ENCODE peak calls at places on chromosomes 16 and 17, in eight cellular contexts. X is T-helper 1 cell, H is lung, O is GM19239, K is amniotic epithelial cell, E is NCI-H1417, Q is Right ventricle myocardium superior, D is NCI-H2081. Z is an unnamed sample.
A peak's percentile ranks its signal among the peaks of the same experiment; 100 is the strongest.

GRCh38 chr17:29577778-29578211 is 9.3 kb downstream of the TP53I13 start:
- DNase-seq in X (no peak), H (no peak), O (no peak), K (no peak), E (no peak), Q (peak; percentile 59), D (no peak), Z (no peak)

GRCh38 chr17:750431-751037 is 1.5 kb downstream of the GEMIN4 start:
- DNase-seq in X (no peak), H (no peak), O (no peak), K (no peak), E (no peak), Q (no peak), D (no peak), Z (no peak)

GRCh38 chr16:57791903-57792461 is 10.3 kb downstream of the KIFC3 start:
- DNase-seq in X (no peak), H (no peak), O (no peak), K (no peak), E (no peak), Q (no peak), D (no peak), Z (no peak)

GRCh38 chr17:71516149-71516548 is 604.7 kb upstream of the SOX9 start:
- DNase-seq in X (no peak), H (no peak), O (no peak), K (no peak), E (peak; percentile 23), Q (no peak), D (peak; percentile 35), Z (no peak)

GRCh38 chr16:56113223-56113622 is 78.1 kb upstream of the GNAO1 start:
- DNase-seq in X (no peak), H (no peak), O (no peak), K (no peak), E (no peak), Q (peak; percentile 55), D (no peak), Z (no peak)

GRCh38 chr16:63617990-63618763 is 1503.7 kb downstream of the CDH11 start:
- DNase-seq in X (no peak), H (no peak), O (no peak), K (no peak), E (no peak), Q (peak; percentile 61), D (peak; percentile 8), Z (no peak)

GRCh38 chr17:77897741-77898301 is 60.7 kb upstream of the TNRC6C start:
- DNase-seq in X (no peak), H (no peak), O (no peak), K (no peak), E (no peak), Q (no peak), D (no peak), Z (no peak)

GRCh38 chr17:63445571-63446217 is 412 bp downstream of the CYB561 start:
- DNase-seq in X (peak; percentile 75), H (peak; percentile 58), O (peak; percentile 88), K (peak; percentile 25), E (peak; percentile 78), Q (no peak), D (peak; percentile 65), Z (peak; percentile 85)

GRCh38 chr16:78684040-78684611 is 584.7 kb downstream of the WWOX start:
- DNase-seq in X (no peak), H (peak; percentile 43), O (no peak), K (peak; percentile 95), E (no peak), Q (peak; percentile 82), D (no peak), Z (no peak)

GRCh38 chr17:67833946-67834631 is 8.8 kb downstream of the BPTF start:
- DNase-seq in X (no peak), H (no peak), O (no peak), K (peak; percentile 11), E (no peak), Q (no peak), D (no peak), Z (no peak)

GRCh38 chr16:369275-369865 is 968 bp downstream of the MRPL28 start:
- DNase-seq in X (no peak), H (no peak), O (no peak), K (peak; percentile 33), E (no peak), Q (peak; percentile 38), D (no peak), Z (no peak)

GRCh38 chr17:61561354-61561753 is 29.7 kb downstream of the NACA2 start:
- DNase-seq in X (no peak), H (no peak), O (no peak), K (no peak), E (no peak), Q (no peak), D (no peak), Z (no peak)

GRCh38 chr16:21626659-21627277 is 25.6 kb downstream of the IGSF6 start:
- DNase-seq in X (no peak), H (no peak), O (no peak), K (peak; percentile 96), E (no peak), Q (no peak), D (no peak), Z (no peak)

GRCh38 chr16:54073356-54073755 is 213.2 kb downstream of the IRX3 start:
- DNase-seq in X (no peak), H (no peak), O (no peak), K (no peak), E (no peak), Q (no peak), D (no peak), Z (no peak)

GRCh38 chr17:63356275-63356905 is 89.7 kb downstream of the CYB561 start:
- DNase-seq in X (no peak), H (no peak), O (no peak), K (peak; percentile 56), E (no peak), Q (no peak), D (no peak), Z (no peak)

GRCh38 chr16:50202926-50203624 is 50.0 kb downstream of the TENT4B start:
- DNase-seq in X (no peak), H (no peak), O (no peak), K (peak; percentile 93), E (no peak), Q (no peak), D (no peak), Z (no peak)